ENCODE peak calls at places on chromosomes 4 and X, in four cellular contexts. X, C, O and U are unnamed samples.

GRCh38 chrX:72142094-72142843 is 10.6 kb upstream of the RTL5 start:
- DNase-seq in O (no peak), X (peak), C (no peak), U (no peak)

GRCh38 chr4:88672987-88673386 is 24.6 kb downstream of the NAP1L5 start:
- DNase-seq in O (no peak), X (peak), C (no peak), U (no peak)

GRCh38 chr4:140653718-140654515 is 85.2 kb upstream of the UCP1 start:
- DNase-seq in C (no peak), O (no peak), X (no peak), U (no peak)

GRCh38 chrX:40952855-40953254 is 132.4 kb upstream of the USP9X start:
- DNase-seq in O (no peak), X (no peak), C (no peak), U (no peak)

GRCh38 chr4:156169861-156170260 is 216.2 kb upstream of the CTSO start:
- DNase-seq in X (peak), O (no peak), C (no peak), U (no peak)

GRCh38 chrX:49204017-49204416 is 4.0 kb upstream of the SYP start:
- DNase-seq in C (no peak), O (no peak), X (no peak), U (no peak)

GRCh38 chrX:53580742-53581504 is 105.6 kb downstream of the HUWE1 start:
- DNase-seq in O (no peak), X (no peak), C (no peak), U (peak)

GRCh38 chr4:121860121-121860520 is 10.2 kb downstream of the BBS7 start:
- DNase-seq in C (no peak), X (no peak), O (no peak), U (no peak)

GRCh38 chr4:54414545-54414944 is 185.5 kb downstream of the PDGFRA start:
- DNase-seq in X (no peak), C (no peak), O (no peak), U (no peak)

GRCh38 chrX:133660356-133660755 is 245.1 kb upstream of the GPC4 start:
- DNase-seq in C (no peak), O (no peak), X (no peak), U (no peak)

GRCh38 chr4:108068422-108068821 is 78.7 kb downstream of the HADH start:
- DNase-seq in O (no peak), C (no peak), X (no peak), U (no peak)

GRCh38 chr4:41207330-41207831 is 7.0 kb downstream of the APBB2 start:
- DNase-seq in C (no peak), X (no peak), O (no peak), U (no peak)

GRCh38 chr4:105466580-105466979 is 7.3 kb downstream of the PPA2 start:
- DNase-seq in O (no peak), X (no peak), C (no peak), U (no peak)

GRCh38 chr4:74715731-74716435 is 78.4 kb downstream of the BTC start:
- DNase-seq in O (no peak), C (no peak), X (no peak), U (no peak)

GRCh38 chrX:70468709-70469108 is 24.1 kb downstream of the DLG3 start:
- DNase-seq in O (no peak), C (no peak), X (no peak), U (no peak)

GRCh38 chrX:71859637-71860036 is 51.0 kb upstream of the NHSL2 start:
- DNase-seq in O (no peak), X (peak), C (no peak), U (no peak)

GRCh38 chr4:32129967-32130366 is 1409.8 kb downstream of the PCDH7 start:
- DNase-seq in X (no peak), O (no peak), C (no peak), U (no peak)

GRCh38 chr4:173056708-173057107 is 111.9 kb upstream of the GALNT7 start:
- DNase-seq in O (no peak), C (no peak), X (no peak), U (no peak)

GRCh38 chr4:24872720-24873119 is 40.1 kb downstream of the CCDC149 start:
- DNase-seq in X (no peak), C (no peak), O (no peak), U (no peak)

GRCh38 chr4:4866124-4866832 is 6.8 kb downstream of the MSX1 start:
- DNase-seq in X (peak), C (no peak), O (no peak), U (no peak)

GRCh38 chrX:108312938-108313337 is 125.3 kb downstream of the COL4A6 start:
- DNase-seq in C (no peak), O (no peak), X (no peak), U (peak)

GRCh38 chr4:89744915-89745314 is 92.0 kb downstream of the SNCA start:
- DNase-seq in O (no peak), X (no peak), C (no peak), U (no peak)

GRCh38 chrX:101759000-101759399 is 99.3 kb upstream of the ARMCX2 start:
- DNase-seq in O (peak), C (no peak), X (peak), U (peak)

GRCh38 chr4:88823058-88823919 is 125.7 kb upstream of the NAP1L5 start:
- DNase-seq in O (peak), C (peak), X (peak), U (peak)

GRCh38 chr4:113827285-113827684 is 65.7 kb upstream of the CAMK2D start:
- DNase-seq in O (no peak), C (no peak), X (no peak), U (no peak)

GRCh38 chrX:7972586-7972985 is 45.4 kb upstream of the PNPLA4 start:
- DNase-seq in O (no peak), X (no peak), C (no peak), U (no peak)

GRCh38 chrX:7996414-7996813 is 69.2 kb upstream of the PNPLA4 start:
- DNase-seq in X (peak), O (no peak), C (no peak), U (peak)

GRCh38 chr4:23320881-23321612 is 568.8 kb downstream of the PPARGC1A start:
- DNase-seq in X (no peak), C (no peak), O (no peak), U (no peak)

GRCh38 chr4:6914448-6914847 is 4.8 kb downstream of the TBC1D14 start:
- DNase-seq in X (no peak), C (no peak), O (no peak), U (no peak)

GRCh38 chrX:1453951-1454785 is 1.5 kb upstream of the ASMTL start:
- DNase-seq in X (peak), O (peak), C (peak), U (peak)

GRCh38 chr4:184792950-184793555 is 32.7 kb downstream of the ACSL1 start:
- DNase-seq in O (peak), C (no peak), X (no peak), U (no peak)

GRCh38 chr4:174277433-174277832 is 6.0 kb downstream of the FBXO8 start:
- DNase-seq in O (no peak), X (no peak), C (no peak), U (no peak)

GRCh38 chr4:167168611-167169010 is 65.7 kb downstream of the SPOCK3 start:
- DNase-seq in O (no peak), C (no peak), X (no peak), U (no peak)

GRCh38 chrX:132833373-132833772 is 125.1 kb downstream of the HS6ST2 start:
- DNase-seq in X (no peak), O (no peak), C (no peak), U (no peak)

GRCh38 chrX:28665778-28666177 is 78.5 kb downstream of the IL1RAPL1 start:
- DNase-seq in X (no peak), C (no peak), O (no peak), U (no peak)

GRCh38 chr4:86359944-86360478 is at the start of gene MAPK10:
- DNase-seq in O (peak), X (no peak), C (no peak), U (peak)

GRCh38 chr4:182143822-182144620 is 99.2 kb upstream of the TENM3 start:
- DNase-seq in X (peak), C (peak), O (no peak), U (no peak)

GRCh38 chr4:182143086-182143821 is 99.9 kb upstream of the TENM3 start:
- DNase-seq in O (no peak), X (peak), C (no peak), U (no peak)

GRCh38 chr4:182147391-182147790 is 95.8 kb upstream of the TENM3 start:
- DNase-seq in X (no peak), C (no peak), O (no peak), U (no peak)

GRCh38 chr4:182144621-182145359 is 98.4 kb upstream of the TENM3 start:
- DNase-seq in C (no peak), X (peak), O (no peak), U (no peak)

GRCh38 chr4:182145360-182145905 is 97.8 kb upstream of the TENM3 start:
- DNase-seq in C (no peak), X (no peak), O (no peak), U (no peak)
- H3K27ac ChIP-seq in C (no peak), X (no peak), O (no peak), U (no peak)

GRCh38 chr4:34964613-34965012 is 1279.7 kb downstream of the ARAP2 start:
- DNase-seq in X (no peak), O (no peak), C (no peak), U (no peak)
- H3K4me3 ChIP-seq in X (no peak), O (no peak), C (no peak), U (no peak)

DNA sequence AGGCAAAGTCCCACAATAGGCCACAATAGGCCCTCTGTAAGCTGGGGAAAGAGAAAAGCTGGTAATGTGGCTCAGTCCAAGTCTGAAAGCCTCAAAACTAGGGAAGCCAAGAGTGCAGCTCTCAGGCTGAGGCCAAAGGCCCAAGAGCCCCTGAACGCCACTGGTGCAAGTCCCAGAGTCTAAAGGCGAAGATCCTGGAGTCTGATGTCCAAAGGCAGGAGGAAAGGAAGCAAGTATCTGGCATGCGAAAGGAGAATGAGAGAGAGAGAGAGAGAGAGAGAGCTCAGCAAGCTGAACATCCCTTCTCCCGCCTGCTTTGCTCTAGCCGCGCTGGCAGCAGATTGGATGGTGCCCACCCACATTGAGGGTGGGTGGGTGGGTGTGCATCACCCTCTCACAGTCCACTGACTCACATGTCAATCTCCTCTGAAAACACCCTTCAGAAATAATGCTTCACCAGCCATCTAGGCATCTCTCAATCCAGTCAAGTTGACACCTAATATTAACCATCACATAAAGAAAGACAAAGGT is 30.9 kb upstream of the ELF2 start:
- DNase-seq in X (no peak), O (no peak), C (no peak), U (peak)
- H3K27ac ChIP-seq in X (no peak), O (no peak), C (peak), U (peak)

GRCh38 chr4:3040447-3041191 is 33.7 kb downstream of the HTT-AS start:
- DNase-seq in O (no peak), C (no peak), X (no peak), U (no peak)
- H3K4me3 ChIP-seq in O (peak), C (peak), X (no peak), U (peak)

DNA sequence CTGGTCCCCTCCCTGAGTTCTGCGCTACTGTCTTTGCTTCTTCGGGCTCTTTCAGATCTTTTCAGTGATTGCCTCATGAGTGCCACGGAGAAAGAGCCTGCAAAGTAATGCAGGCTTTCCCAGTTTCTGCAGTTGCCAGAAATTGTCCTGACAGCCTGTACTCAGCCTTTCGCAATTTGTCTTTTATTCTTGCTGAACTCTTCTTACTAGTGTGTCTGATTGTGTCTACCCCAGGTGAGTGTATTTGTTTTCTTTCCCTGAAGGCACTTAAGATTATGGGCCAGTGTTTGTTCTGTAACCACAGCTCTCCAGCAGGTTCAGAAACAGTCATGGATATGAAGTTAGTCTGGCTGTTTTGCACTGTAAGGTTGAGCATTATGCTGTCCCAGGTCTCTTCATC is 47.1 kb downstream of the FAM193A start:
- DNase-seq in C (no peak), O (no peak), X (no peak), U (no peak)
- H3K27ac ChIP-seq in C (peak), O (no peak), X (no peak), U (no peak)